ENCODE peak calls at places on chromosomes 6 and 20, in four cellular contexts. O is GM23338, E is PC-3, M is upper lobe of right lung. V is an unnamed sample. For H3K27me3, the result is how much of the 10 kb centered on the place peaks cover.

GRCh38 chr6:32689531-32690505 is 23.4 kb upstream of the HLA-DQB1 start:
- DNase-seq in O (no peak), M (no peak), E (no peak), V (no peak)

GRCh38 chr6:157861814-157862213 is 38.8 kb downstream of the SNX9 start:
- DNase-seq in M (no peak), E (peak), O (no peak), V (no peak)

GRCh38 chr20:8212286-8212685 is 80.2 kb downstream of the PLCB1 start:
- DNase-seq in E (peak), M (no peak), O (no peak), V (no peak)

GRCh38 chr6:119174879-119175817 is 96.7 kb upstream of the FAM184A start:
- DNase-seq in M (no peak), E (no peak), O (no peak), V (no peak)

GRCh38 chr20:44586289-44586911 is 4.0 kb downstream of the PKIG start:
- DNase-seq in O (no peak), E (no peak), M (no peak), V (no peak)

GRCh38 chr20:12835999-12836398 is 172.8 kb upstream of the SPTLC3 start:
- DNase-seq in E (no peak), M (no peak), O (no peak), V (no peak)

GRCh38 chr6:7152467-7152866 is 44.7 kb downstream of the RREB1 start:
- DNase-seq in M (no peak), E (peak), O (peak), V (no peak)

GRCh38 chr6:155635416-155635815 is 179.8 kb upstream of the NOX3 start:
- DNase-seq in E (no peak), O (no peak), M (no peak), V (no peak)

GRCh38 chr6:101083533-101084172 is 202.5 kb upstream of the ASCC3 start:
- DNase-seq in O (peak), E (peak), M (no peak), V (no peak)

GRCh38 chr6:135497412-135498177 is at the start of gene AHI1:
- DNase-seq in E (peak), O (peak), M (peak), V (peak)

GRCh38 chr20:10288954-10289646 is 70.5 kb downstream of the SNAP25 start:
- DNase-seq in E (peak), O (no peak), M (no peak), V (no peak)

GRCh38 chr6:29653452-29654038 is 3.3 kb upstream of the MOG start:
- DNase-seq in O (peak), E (peak), M (no peak), V (peak)

GRCh38 chr20:63049561-63050221 is 42.9 kb upstream of the BHLHE23 start:
- DNase-seq in E (no peak), O (no peak), M (no peak), V (no peak)

GRCh38 chr6:3135668-3136297 is 17.3 kb downstream of the BPHL start:
- DNase-seq in O (no peak), M (no peak), E (no peak), V (no peak)

GRCh38 chr6:13302751-13303667 is 25.3 kb downstream of the TBC1D7 start:
- DNase-seq in M (peak), E (peak), O (no peak), V (no peak)

GRCh38 chr20:59004763-59005522 is 2.1 kb downstream of the CTSZ start:
- DNase-seq in O (no peak), E (no peak), M (peak), V (peak)

GRCh38 chr20:59002874-59003399 is 4.1 kb downstream of the CTSZ start:
- DNase-seq in E (no peak), O (no peak), M (no peak), V (no peak)

GRCh38 chr20:59005523-59006166 is 1.4 kb downstream of the CTSZ start:
- DNase-seq in E (no peak), O (no peak), M (no peak), V (peak)

GRCh38 chr20:59003836-59004492 is 3.1 kb downstream of the CTSZ start:
- DNase-seq in E (no peak), O (no peak), M (no peak), V (peak)

GRCh38 chr20:59004493-59004762 is 2.6 kb downstream of the CTSZ start:
- DNase-seq in M (peak), O (no peak), E (no peak), V (no peak)
- H3K4me3 ChIP-seq in M (peak), O (no peak), E (no peak), V (no peak)

GRCh38 chr20:64169089-64169560 is 4.9 kb downstream of the MYT1 start:
- DNase-seq in O (no peak), E (no peak), M (no peak), V (no peak)

GRCh38 chr20:64165866-64166600 is 1.8 kb downstream of the MYT1 start:
- DNase-seq in M (no peak), E (no peak), O (no peak), V (no peak)

GRCh38 chr20:64168381-64169088 is 4.3 kb downstream of the MYT1 start:
- DNase-seq in E (no peak), O (no peak), M (no peak), V (no peak)

GRCh38 chr20:64166712-64167615 is 2.7 kb downstream of the MYT1 start:
- DNase-seq in O (no peak), E (no peak), M (no peak), V (peak)

DNA sequence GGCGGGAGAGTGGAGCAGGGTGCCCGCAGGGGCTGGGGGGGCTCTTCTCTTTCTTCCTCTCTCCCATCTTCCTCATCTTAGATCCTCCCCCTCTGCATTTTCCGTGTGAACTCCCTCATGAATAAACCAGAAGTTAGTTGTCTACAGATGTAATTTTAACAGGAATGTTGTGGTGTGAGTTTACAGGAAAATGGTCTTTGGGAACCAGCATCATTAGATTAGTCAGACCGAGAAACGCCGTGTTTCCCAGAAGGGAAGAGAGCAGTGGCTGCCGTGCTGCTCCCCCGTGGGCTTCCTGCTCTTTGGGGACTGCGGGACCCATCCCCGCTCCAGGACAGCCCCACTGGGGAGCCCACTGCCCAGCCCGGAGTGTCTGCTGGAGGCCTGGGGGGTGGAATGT is 3.4 kb downstream of the MYT1 start:
- DNase-seq in M (no peak), E (no peak), O (no peak), V (no peak)
- H3K27me3 ChIP-seq in M (under half), E (half or more), O (under half), V (under half)

GRCh38 chr20:47724910-47725247 is 60.4 kb downstream of the SULF2 start:
- DNase-seq in E (no peak), M (no peak), O (no peak), V (no peak)

GRCh38 chr20:47726632-47727031 is 58.6 kb downstream of the SULF2 start:
- DNase-seq in M (no peak), O (no peak), E (no peak), V (no peak)

GRCh38 chr20:47727909-47728361 is 57.3 kb downstream of the SULF2 start:
- DNase-seq in E (no peak), O (no peak), M (peak), V (no peak)

GRCh38 chr20:47725248-47725973 is 59.9 kb downstream of the SULF2 start:
- DNase-seq in M (no peak), E (peak), O (peak), V (peak)

DNA sequence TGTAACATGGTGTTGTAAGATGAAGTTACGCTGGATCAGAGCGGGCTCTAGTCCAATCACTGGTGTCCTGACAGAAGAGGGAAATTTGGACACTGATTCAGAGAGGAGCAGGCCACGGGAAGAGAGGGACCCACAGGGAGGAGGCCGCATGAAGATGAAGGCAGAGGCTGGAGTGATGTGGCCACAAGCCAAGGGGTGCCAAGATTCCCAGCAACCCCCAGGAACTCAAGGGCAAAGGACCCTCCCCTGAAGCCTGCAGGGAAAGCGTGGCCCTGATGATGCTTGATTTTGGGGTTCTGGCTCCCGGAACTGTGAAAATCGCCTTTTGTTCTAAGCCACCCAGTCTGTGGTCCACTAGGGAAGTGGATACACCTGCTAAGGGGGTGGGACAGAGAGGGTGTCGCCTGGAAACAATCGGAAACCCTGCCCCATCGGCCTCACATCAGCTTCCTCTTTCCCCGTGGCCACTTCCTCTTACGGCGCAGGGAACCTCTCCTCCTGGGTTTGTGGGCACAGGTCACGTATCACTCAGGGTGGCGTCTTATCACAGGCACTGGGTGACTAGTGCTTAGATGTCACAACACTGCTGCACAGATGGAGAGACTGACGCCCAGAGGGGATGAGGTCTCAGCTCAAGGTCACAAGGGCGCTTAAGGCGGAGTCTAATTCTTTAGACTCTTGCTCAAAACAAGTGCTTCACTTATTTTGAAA is 58.0 kb downstream of the SULF2 start:
- DNase-seq in E (no peak), O (no peak), M (peak), V (no peak)
- H3K4me3 ChIP-seq in E (no peak), O (no peak), M (no peak), V (no peak)

GRCh38 chr20:60882776-60883303 is 369.2 kb upstream of the CDH4 start:
- DNase-seq in M (no peak), O (no peak), E (no peak), V (no peak)

GRCh38 chr20:60884277-60884676 is 367.8 kb upstream of the CDH4 start:
- DNase-seq in M (no peak), E (no peak), O (no peak), V (no peak)

GRCh38 chr20:60883517-60883916 is 368.5 kb upstream of the CDH4 start:
- DNase-seq in E (no peak), M (no peak), O (no peak), V (no peak)
- H3K27me3 ChIP-seq in E (under half), M (under half), O (under half), V (under half)

GRCh38 chr6:53809691-53810090 is 14.9 kb downstream of the LRRC1 start:
- DNase-seq in O (no peak), M (no peak), E (no peak), V (no peak)

GRCh38 chr6:53813096-53813495 is 18.3 kb downstream of the LRRC1 start:
- DNase-seq in E (peak), M (no peak), O (no peak), V (no peak)

GRCh38 chr6:53808302-53808881 is 13.6 kb downstream of the LRRC1 start:
- DNase-seq in M (no peak), O (no peak), E (no peak), V (no peak)

GRCh38 chr6:53811746-53812145 is 16.9 kb downstream of the LRRC1 start:
- DNase-seq in O (no peak), M (no peak), E (no peak), V (no peak)

GRCh38 chr6:53811082-53811481 is 16.3 kb downstream of the LRRC1 start:
- DNase-seq in M (peak), E (peak), O (no peak), V (no peak)
- H3K4me3 ChIP-seq in M (no peak), E (peak), O (no peak), V (no peak)

GRCh38 chr20:19956976-19957375 is 60.2 kb upstream of the NAA20 start:
- DNase-seq in E (no peak), O (no peak), M (no peak), V (no peak)

GRCh38 chr20:19958923-19959322 is 58.2 kb upstream of the NAA20 start:
- DNase-seq in O (peak), E (no peak), M (no peak), V (no peak)

GRCh38 chr20:19961298-19961697 is 55.9 kb upstream of the NAA20 start:
- DNase-seq in O (peak), M (no peak), E (no peak), V (peak)

GRCh38 chr20:19960745-19961144 is 56.4 kb upstream of the NAA20 start:
- DNase-seq in E (no peak), M (no peak), O (no peak), V (no peak)

DNA sequence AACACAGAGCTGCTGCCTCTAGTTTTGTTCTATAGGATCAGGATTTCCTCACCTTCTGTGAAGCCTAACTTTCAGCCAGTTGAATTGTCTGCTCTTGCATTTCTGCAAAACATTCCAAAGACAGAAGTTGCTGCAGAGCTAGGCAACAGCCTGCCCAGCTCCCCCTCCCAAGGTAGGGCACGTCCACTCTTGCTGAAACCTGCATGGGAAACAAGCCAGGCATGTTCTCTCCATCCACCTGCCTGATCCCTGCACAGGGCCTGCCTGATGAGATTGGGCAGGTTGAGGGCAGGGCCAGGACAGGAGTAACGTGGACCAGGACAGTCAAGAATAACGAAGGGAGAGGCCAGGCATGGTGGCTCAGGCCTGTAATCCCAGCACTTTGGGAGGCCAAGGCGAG is 58.9 kb upstream of the NAA20 start:
- DNase-seq in E (no peak), O (no peak), M (no peak), V (no peak)
- H3K27me3 ChIP-seq in E (under half), O (under half), M (under half), V (under half)

GRCh38 chr20:40641809-40642208 is 47.2 kb downstream of the MAFB start:
- DNase-seq in M (no peak), E (no peak), O (no peak), V (no peak)
- H3K4me3 ChIP-seq in M (no peak), E (no peak), O (no peak), V (no peak)

GRCh38 chr6:41483943-41484342 is 62.2 kb upstream of the FOXP4 start:
- DNase-seq in M (no peak), O (no peak), E (no peak), V (no peak)
- H3K27me3 ChIP-seq in M (under half), O (under half), E (under half), V (under half)

GRCh38 chr6:52551483-52552277 is 25.2 kb downstream of the TRAM2 start:
- DNase-seq in E (peak), M (peak), O (peak), V (peak)
- H3K4me3 ChIP-seq in E (no peak), M (no peak), O (peak), V (no peak)

V was measured in H7.